ENCODE peak calls at places on chromosomes 5 and 9, in six cellular contexts. B is H1, J is HepG2, V is GM12878, Z is K562, K is HCT116. Y is an unnamed sample.

GRCh38 chr9:129509508-129509907 is 111.4 kb downstream of the C9orf50 start:
- DNase-seq in B (no peak), J (no peak), V (no peak), Z (no peak), K (no peak), Y (peak)

GRCh38 chr5:59287361-59287760 is 606.2 kb downstream of the PDE4D start:
- DNase-seq in B (no peak), J (no peak), V (no peak), Z (no peak), K (no peak), Y (no peak)

GRCh38 chr9:26954050-26954508 is 2.1 kb upstream of the IFT74 start:
- DNase-seq in B (no peak), J (no peak), V (no peak), Z (peak), K (no peak), Y (no peak)

GRCh38 chr9:29439961-29440360 is 1866.7 kb upstream of the C9orf72 start:
- DNase-seq in B (no peak), J (no peak), V (no peak), Z (no peak), K (peak), Y (no peak)

GRCh38 chr5:139725073-139725830 is 70.4 kb upstream of the PSD2 start:
- DNase-seq in B (no peak), J (peak), V (no peak), Z (peak), K (no peak), Y (peak)

GRCh38 chr9:106846847-106847246 is 16.1 kb upstream of the ZNF462 start:
- DNase-seq in B (no peak), J (no peak), V (no peak), Z (no peak), K (no peak), Y (peak)

GRCh38 chr5:148374693-148375360 is 8.9 kb upstream of the FBXO38 start:
- DNase-seq in B (peak), J (peak), V (no peak), Z (peak), K (peak), Y (peak)

GRCh38 chr9:93900971-93901861 is 53.9 kb downstream of the BARX1 start:
- DNase-seq in B (peak), J (no peak), V (no peak), Z (no peak), K (no peak), Y (no peak)

GRCh38 chr5:81789033-81789432 is 38.1 kb upstream of the SSBP2 start:
- DNase-seq in B (no peak), J (no peak), V (no peak), Z (peak), K (no peak), Y (peak)

GRCh38 chr9:137021979-137022619 is 5.9 kb downstream of the ABCA2 start:
- DNase-seq in B (peak), J (peak), V (no peak), Z (peak), K (peak), Y (peak)

GRCh38 chr5:56291058-56291404 is 57.9 kb upstream of the ANKRD55 start:
- DNase-seq in B (no peak), J (no peak), V (no peak), Z (peak), K (no peak), Y (no peak)
- H2AFZ ChIP-seq in B (no peak), J (no peak), V (no peak), Z (peak), K (no peak), Y (no peak)

GRCh38 chr9:73151653-73152382 is at the start of gene ANXA1:
- DNase-seq in B (no peak), J (no peak), V (no peak), Z (peak), K (peak), Y (peak)
- TF ChIP-seq POLR2A in B (no peak), J (no peak), V (no peak), Z (peak), K (peak), Y (peak)

GRCh38 chr5:123086376-123087055 is 2.5 kb upstream of the PRDM6 start:
- DNase-seq in B (peak), J (no peak), V (no peak), Z (no peak), K (no peak), Y (no peak)

GRCh38 chr5:123089572-123089970 is 530 bp downstream of the PRDM6 start:
- DNase-seq in B (peak), J (peak), V (no peak), Z (no peak), K (no peak), Y (peak)

GRCh38 chr5:123088031-123088805 is 823 bp upstream of the PRDM6 start:
- DNase-seq in B (peak), J (peak), V (no peak), Z (no peak), K (no peak), Y (peak)

GRCh38 chr5:123085638-123086286 is 3.3 kb upstream of the PRDM6 start:
- DNase-seq in B (no peak), J (no peak), V (no peak), Z (no peak), K (no peak), Y (no peak)

DNA sequence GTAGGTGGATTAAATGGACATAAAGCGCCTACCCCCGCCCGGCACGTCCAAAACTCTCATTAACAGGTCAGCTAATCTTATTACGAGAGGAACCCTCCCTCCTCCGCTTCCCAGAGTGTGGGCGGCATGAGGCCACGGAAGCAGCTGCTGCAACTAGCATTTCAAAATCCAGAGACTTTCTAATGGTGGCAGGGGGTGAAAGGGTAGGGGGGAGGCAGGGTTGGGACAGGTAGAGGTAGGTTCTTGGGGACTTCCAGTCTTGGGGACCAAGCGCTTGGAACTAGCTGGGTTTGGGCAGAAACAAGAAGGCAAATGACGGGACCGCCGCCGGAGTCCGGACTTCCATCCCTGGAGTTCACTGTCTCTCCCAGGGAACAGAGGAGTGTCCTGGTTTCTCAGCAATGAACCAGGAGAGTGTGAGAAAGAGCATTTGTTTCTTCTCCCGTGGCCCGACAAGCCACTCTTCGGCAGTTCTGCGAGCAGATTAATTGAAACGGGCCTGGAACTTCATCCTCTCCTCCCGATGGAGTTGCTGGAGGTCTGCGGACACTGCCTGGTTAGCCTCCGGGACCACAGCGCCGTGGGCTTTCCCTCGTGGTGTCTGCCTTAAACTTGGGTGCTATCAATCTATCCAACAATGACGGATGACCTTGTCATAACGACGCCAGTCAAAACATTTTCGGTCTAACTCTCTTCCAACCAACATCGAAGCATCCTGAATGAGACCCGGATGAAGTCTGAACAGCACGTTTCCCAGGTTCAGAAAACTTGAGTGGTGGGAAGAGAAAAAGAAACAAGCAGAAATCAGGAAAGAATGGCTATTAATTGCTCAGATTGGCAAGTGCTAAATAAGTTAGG is 1.6 kb upstream of the PRDM6 start:
- DNase-seq in B (peak), J (no peak), V (no peak), Z (no peak), K (no peak), Y (peak)
- TF ChIP-seq EZH2 in B (peak), J (no peak), V (no peak), Z (no peak), K (no peak), Y (peak)

GRCh38 chr5:120151825-120152224 is 312.3 kb upstream of the PRR16 start:
- DNase-seq in B (no peak), J (no peak), V (no peak), Z (no peak), K (no peak), Y (no peak)
- H2AFZ ChIP-seq in B (no peak), J (no peak), V (no peak), Z (peak), K (no peak), Y (peak)

DNA sequence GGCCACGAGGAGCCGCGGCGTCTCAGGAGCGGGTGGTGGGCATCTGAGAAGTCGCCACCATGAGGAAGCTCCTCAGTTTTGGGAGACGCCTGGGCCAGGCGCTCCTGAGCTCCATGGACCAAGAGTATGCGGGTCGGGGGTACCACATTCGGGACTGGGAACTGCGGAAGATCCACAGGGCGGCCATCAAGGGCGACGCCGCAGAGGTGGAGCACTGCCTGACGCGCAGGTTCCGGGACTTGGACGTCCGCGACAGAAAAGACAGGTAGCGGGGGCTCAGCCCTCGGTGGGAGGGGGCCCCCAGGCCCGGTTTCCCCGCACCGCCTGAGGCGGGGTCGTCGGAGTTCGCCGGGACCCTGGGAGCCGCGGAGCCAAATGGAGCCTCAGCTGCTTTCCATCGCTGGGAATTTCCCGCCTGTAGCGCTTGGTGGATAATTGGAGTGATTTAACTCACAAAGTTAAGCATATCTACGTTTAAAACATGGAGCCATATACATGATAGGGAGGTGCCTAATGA is 438 bp downstream of the ANKRD18B start:
- DNase-seq in B (peak), J (no peak), V (no peak), Z (peak), K (no peak), Y (peak)
- TF ChIP-seq POLR2A in B (no peak), J (no peak), V (no peak), Z (no peak), K (no peak), Y (no peak)